ENCODE peak calls at places on chromosomes 13 and 19, in four cellular contexts. P is cardiac muscle cell, L is ELR, H is MM.1S. O is an unnamed sample.

GRCh38 chr19:10766681-10767201 is 48.9 kb downstream of the DNM2 start:
- DNase-seq in L (no peak), P (peak), H (no peak), O (no peak)

GRCh38 chr19:49801966-49802661 is 11.0 kb downstream of the FUZ start:
- DNase-seq in L (peak), H (no peak), P (peak), O (peak)

GRCh38 chr13:95300625-95301134 is 571 bp downstream of the ABCC4 start:
- DNase-seq in L (peak), H (peak), P (peak), O (peak)

GRCh38 chr19:16023558-16023915 is 52.8 kb upstream of the TPM4 start:
- DNase-seq in L (no peak), H (no peak), P (no peak), O (no peak)

GRCh38 chr19:16041571-16042386 is 34.5 kb upstream of the TPM4 start:
- DNase-seq in P (peak), H (peak), L (peak), O (peak)

GRCh38 chr13:105139380-105140285 is 1395.8 kb downstream of the EFNB2 start:
- DNase-seq in P (peak), H (peak), L (no peak), O (no peak)

GRCh38 chr13:30094015-30094533 is 213.3 kb downstream of the KATNAL1 start:
- DNase-seq in P (no peak), L (no peak), H (no peak), O (no peak)

GRCh38 chr13:51721485-51721884 is 82.5 kb downstream of the DHRS12 start:
- DNase-seq in P (no peak), L (no peak), H (peak), O (no peak)

GRCh38 chr13:106573855-106574254 is 5.9 kb upstream of the ARGLU1 start:
- DNase-seq in L (no peak), H (no peak), P (peak), O (no peak)

GRCh38 chr19:46033401-46033800 is 7.4 kb downstream of the IGFL4 start:
- DNase-seq in H (no peak), P (no peak), L (no peak), O (no peak)

GRCh38 chr19:49851456-49852259 is 699 bp downstream of the PTOV1 start:
- DNase-seq in L (peak), H (peak), P (peak), O (no peak)

GRCh38 chr19:32302778-32303177 is 42.6 kb upstream of the ZNF507 start:
- DNase-seq in H (no peak), L (no peak), P (no peak), O (no peak)

GRCh38 chr19:15702590-15702930 is 25.3 kb upstream of the OR10H2 start:
- DNase-seq in H (peak), P (peak), L (peak), O (no peak)

GRCh38 chr13:111302045-111302722 is 18.3 kb upstream of the TEX29 start:
- DNase-seq in H (no peak), L (no peak), P (no peak), O (no peak)

GRCh38 chr19:41265376-41266153 is 1.4 kb downstream of the HNRNPUL1 start:
- DNase-seq in L (peak), H (peak), P (peak), O (no peak)

GRCh38 chr13:28530729-28531194 is 35.8 kb upstream of the FLT1 start:
- DNase-seq in L (peak), P (peak), H (no peak), O (no peak)